ENCODE peak calls at places on chromosomes 7 and 10, in eight cellular contexts. Z, T, F, S, R, B, O and V are unnamed samples.

GRCh38 chr10:93876391-93876790 is 17.4 kb upstream of the SLC35G1 start:
- DNase-seq in Z (no peak), T (no peak), F (no peak), S (peak; percentile 50), R (peak; percentile 25), B (no peak), O (no peak), V (no peak)

GRCh38 chr10:48489099-48489498 is 115.8 kb downstream of the ARHGAP22 start:
- DNase-seq in Z (no peak), T (no peak), F (no peak), S (no peak), R (no peak), B (no peak), O (no peak), V (peak; percentile 1)

GRCh38 chr10:91043173-91043910 is 122.5 kb upstream of the ANKRD1 start:
- DNase-seq in Z (peak; percentile 56), T (peak; percentile 49), F (no peak), S (no peak), R (peak; percentile 59), B (peak; percentile 42), O (no peak), V (peak; percentile 12)

GRCh38 chr7:117217636-117218035 is 105.2 kb downstream of the WNT2 start:
- DNase-seq in Z (no peak), T (peak; percentile 74), F (no peak), S (peak; percentile 92), R (peak; percentile 9), B (peak; percentile 59), O (no peak), V (no peak)

GRCh38 chr7:158761945-158762344 is 57.3 kb upstream of the NCAPG2 start:
- DNase-seq in Z (no peak), T (no peak), F (no peak), S (no peak), R (no peak), B (no peak), O (no peak), V (no peak)

GRCh38 chr7:129553861-129554530 is 51.7 kb downstream of the SMKR1 start:
- DNase-seq in Z (no peak), T (peak; percentile 51), F (no peak), S (peak; percentile 59), R (peak; percentile 42), B (peak; percentile 34), O (peak; percentile 61), V (no peak)

GRCh38 chr10:21975378-21975990 is 28.0 kb downstream of the DNAJC1 start:
- DNase-seq in Z (no peak), T (peak; percentile 15), F (no peak), S (no peak), R (no peak), B (no peak), O (no peak), V (no peak)

GRCh38 chr7:22728416-22729029 is 1.5 kb downstream of the IL6 start:
- DNase-seq in Z (peak; percentile 79), T (peak; percentile 63), F (no peak), S (peak; percentile 64), R (peak; percentile 84), B (peak; percentile 70), O (no peak), V (no peak)

GRCh38 chr7:150520145-150520544 is 5.5 kb downstream of the GIMAP7 start:
- DNase-seq in Z (no peak), T (no peak), F (no peak), S (no peak), R (no peak), B (no peak), O (no peak), V (no peak)

GRCh38 chr7:108211382-108212201 is 81.4 kb upstream of the LAMB4 start:
- DNase-seq in Z (peak; percentile 32), T (peak; percentile 74), F (no peak), S (peak; percentile 66), R (peak; percentile 91), B (peak; percentile 48), O (peak; percentile 51), V (peak; percentile 54)

GRCh38 chr7:151742713-151743480 is 134.0 kb downstream of the PRKAG2 start:
- DNase-seq in Z (peak; percentile 60), T (no peak), F (no peak), S (peak; percentile 51), R (no peak), B (no peak), O (no peak), V (no peak)

GRCh38 chr7:111159426-111159825 is 68.5 kb downstream of the LRRN3 start:
- DNase-seq in Z (no peak), T (peak; percentile 61), F (no peak), S (peak; percentile 66), R (peak; percentile 79), B (peak; percentile 62), O (no peak), V (no peak)

GRCh38 chr10:124308351-124308645 is 110.4 kb downstream of the OAT start:
- DNase-seq in Z (no peak), T (no peak), F (no peak), S (no peak), R (no peak), B (no peak), O (no peak), V (no peak)

GRCh38 chr10:74365109-74365508 is 214.1 kb downstream of the ADK start:
- DNase-seq in Z (no peak), T (no peak), F (no peak), S (no peak), R (no peak), B (no peak), O (no peak), V (no peak)

GRCh38 chr10:132062181-132062515 is 3.6 kb upstream of the JAKMIP3 start:
- DNase-seq in Z (no peak), T (no peak), F (no peak), S (no peak), R (no peak), B (no peak), O (no peak), V (no peak)

GRCh38 chr7:159109092-159110035 is 35.3 kb downstream of the VIPR2 start:
- DNase-seq in Z (no peak), T (no peak), F (no peak), S (no peak), R (no peak), B (no peak), O (no peak), V (no peak)

GRCh38 chr10:110686037-110686436 is 41.9 kb downstream of the RBM20 start:
- DNase-seq in Z (no peak), T (no peak), F (no peak), S (peak; percentile 67), R (no peak), B (peak; percentile 82), O (no peak), V (no peak)

GRCh38 chr7:2932761-2933251 is 88.7 kb upstream of the GNA12 start:
- DNase-seq in Z (no peak), T (no peak), F (no peak), S (no peak), R (no peak), B (no peak), O (peak; percentile 28), V (peak; percentile 42)

GRCh38 chr7:1247527-1248041 is 14.9 kb downstream of the UNCX start:
- DNase-seq in Z (no peak), T (no peak), F (no peak), S (no peak), R (no peak), B (no peak), O (no peak), V (peak; percentile 38)

GRCh38 chr7:15561840-15562239 is at the start of gene AGMO:
- DNase-seq in Z (no peak), T (peak; percentile 68), F (no peak), S (no peak), R (peak; percentile 88), B (peak; percentile 41), O (peak; percentile 49), V (peak; percentile 46)
- TF ChIP-seq CTCF in Z (no peak), T (peak; percentile 10), F (no peak), S (no peak), R (peak; percentile 4), B (no peak), O (no peak), V (no peak)

DNA sequence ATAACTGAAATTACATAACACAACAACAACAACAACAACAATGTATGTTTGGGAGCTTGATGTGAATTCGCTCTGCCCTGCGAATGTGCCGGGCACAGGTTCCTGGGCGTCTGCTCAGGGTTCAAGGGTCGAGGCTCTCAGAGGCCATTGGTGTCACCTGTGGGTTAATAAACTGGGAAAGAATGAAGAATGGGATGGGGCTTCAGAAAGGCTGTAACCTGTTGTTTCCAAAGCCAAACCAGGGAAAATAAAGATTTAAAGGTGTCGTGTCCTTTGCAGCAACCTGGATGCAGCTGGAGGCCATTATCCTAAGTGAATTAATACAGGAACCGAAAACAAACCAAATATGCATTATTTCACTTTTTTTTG is 17.3 kb upstream of the KLRG2 start:
- DNase-seq in Z (no peak), T (no peak), F (no peak), S (no peak), R (no peak), B (no peak), O (no peak), V (no peak)
- H3K4me3 ChIP-seq in Z (no peak overlapping the region), T (no peak overlapping the region), F (no peak overlapping the region), S (no peak overlapping the region), R (no peak overlapping the region), B (no peak overlapping the region), O (no peak overlapping the region), V (no peak overlapping the region)

DNA sequence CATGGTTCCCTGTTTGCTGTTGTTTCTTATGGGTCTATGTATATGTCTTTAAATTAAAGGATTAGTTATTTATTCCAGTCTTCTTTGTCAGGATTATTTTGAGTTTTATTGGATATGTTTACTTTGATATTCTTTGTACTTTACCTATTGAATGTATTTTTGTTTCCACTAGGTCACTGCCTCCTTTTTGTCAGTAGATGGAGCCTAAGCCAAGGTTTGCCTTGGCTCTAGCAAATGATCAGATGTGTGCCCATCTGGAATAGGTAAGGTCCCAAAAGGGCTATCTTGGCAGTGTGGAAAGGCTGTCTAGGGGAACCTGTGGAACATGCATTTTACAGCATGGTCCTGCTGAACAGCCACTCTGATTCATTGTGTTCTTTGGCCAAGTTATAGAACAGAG is 337.3 kb upstream of the GHITM start:
- DNase-seq in Z (peak; percentile 27), T (no peak), F (no peak), S (no peak), R (no peak), B (no peak), O (no peak), V (no peak)
- TF ChIP-seq CTCF in Z (peak; percentile 46), T (no peak), F (no peak), S (no peak), R (no peak), B (no peak), O (no peak), V (peak; percentile 38)

GRCh38 chr7:106125417-106125816 is 13.3 kb upstream of the SYPL1 start:
- DNase-seq in Z (no peak), T (peak; percentile 69), F (no peak), S (peak; percentile 15), R (no peak), B (no peak), O (no peak), V (no peak)

GRCh38 chr7:106124176-106124575 is 12.1 kb upstream of the SYPL1 start:
- DNase-seq in Z (no peak), T (no peak), F (no peak), S (peak; percentile 21), R (no peak), B (no peak), O (no peak), V (no peak)

GRCh38 chr7:106128846-106129245 is 16.7 kb upstream of the SYPL1 start:
- DNase-seq in Z (no peak), T (no peak), F (no peak), S (peak; percentile 36), R (no peak), B (no peak), O (no peak), V (no peak)

GRCh38 chr7:106127984-106128780 is 16.1 kb upstream of the SYPL1 start:
- DNase-seq in Z (no peak), T (peak; percentile 42), F (no peak), S (peak; percentile 38), R (no peak), B (no peak), O (no peak), V (no peak)

GRCh38 chr7:106126170-106126938 is 14.2 kb upstream of the SYPL1 start:
- DNase-seq in Z (no peak), T (peak; percentile 83), F (no peak), S (peak; percentile 67), R (peak; percentile 90), B (peak; percentile 55), O (no peak), V (no peak)
- H3K4me3 ChIP-seq in Z (no peak overlapping the region), T (no peak overlapping the region), F (no peak overlapping the region), S (peak overlapping the region; percentile 44), R (no peak overlapping the region), B (no peak overlapping the region), O (no peak overlapping the region), V (no peak overlapping the region)